ENCODE peak calls at places on chromosomes 13 and 19, in six cellular contexts. V is fibroblast of mammary gland, Q is lower leg skin, U is uterus, D is osteocyte, G is MCF 10A. T is an unnamed sample.

GRCh38 chr13:63092461-63092860 is 1676.8 kb upstream of the PCDH20 start:
- DNase-seq in V (no peak), Q (no peak), U (no peak), D (no peak), G (no peak), T (no peak)

GRCh38 chr19:47697863-47698609 is 15.2 kb upstream of the EHD2 start:
- DNase-seq in V (peak), Q (peak), U (peak), D (peak), G (peak), T (no peak)

GRCh38 chr13:96898212-96898611 is 96.1 kb downstream of the OXGR1 start:
- DNase-seq in V (peak), Q (no peak), U (no peak), D (no peak), G (peak), T (no peak)

GRCh38 chr19:6378036-6378435 is 2.3 kb upstream of the PSPN start:
- DNase-seq in V (no peak), Q (no peak), U (peak), D (no peak), G (no peak), T (no peak)

GRCh38 chr13:113917096-113917495 is 53.2 kb upstream of the GAS6 start:
- DNase-seq in V (no peak), Q (peak), U (no peak), D (peak), G (no peak), T (peak)

GRCh38 chr19:49492573-49493411 is 3.4 kb upstream of the RPS11 start:
- DNase-seq in V (peak), Q (no peak), U (no peak), D (no peak), G (peak), T (no peak)

GRCh38 chr19:57171551-57172081 is 4.3 kb upstream of the DUXA start:
- DNase-seq in V (peak), Q (peak), U (peak), D (no peak), G (peak), T (no peak)

GRCh38 chr13:97249093-97249787 is 27.1 kb downstream of the MBNL2 start:
- DNase-seq in V (peak), Q (no peak), U (no peak), D (no peak), G (no peak), T (no peak)

GRCh38 chr13:32984857-32985626 is 31.2 kb upstream of the KL start:
- DNase-seq in V (peak), Q (no peak), U (no peak), D (no peak), G (peak), T (no peak)

GRCh38 chr13:41544824-41545707 is 87.7 kb downstream of the RGCC start:
- DNase-seq in V (no peak), Q (no peak), U (no peak), D (no peak), G (peak), T (peak)

GRCh38 chr13:51688937-51689336 is 104.7 kb downstream of the WDFY2 start:
- DNase-seq in V (no peak), Q (no peak), U (no peak), D (no peak), G (no peak), T (no peak)

GRCh38 chr13:82847595-82847994 is 1034.7 kb downstream of the SLITRK1 start:
- DNase-seq in V (peak), Q (no peak), U (no peak), D (no peak), G (peak), T (no peak)

GRCh38 chr13:99977912-99978780 is 3.4 kb upstream of the ZIC2 start:
- DNase-seq in V (no peak), Q (no peak), U (no peak), D (no peak), G (no peak), T (no peak)

GRCh38 chr19:4528843-4529242 is 6.2 kb downstream of the PLIN5 start:
- DNase-seq in V (no peak), Q (no peak), U (no peak), D (no peak), G (no peak), T (no peak)

GRCh38 chr19:47896019-47896418 is 9.9 kb upstream of the SULT2A1 start:
- DNase-seq in V (no peak), Q (no peak), U (no peak), D (no peak), G (no peak), T (no peak)

GRCh38 chr13:95698047-95698749 is 21.3 kb downstream of the DNAJC3 start:
- DNase-seq in V (peak), Q (no peak), U (no peak), D (no peak), G (peak), T (no peak)

GRCh38 chr13:26651234-26651633 is 93.8 kb downstream of the WASF3 start:
- DNase-seq in V (no peak), Q (no peak), U (no peak), D (no peak), G (no peak), T (no peak)

GRCh38 chr13:26653310-26653709 is 95.8 kb downstream of the WASF3 start:
- DNase-seq in V (peak), Q (no peak), U (no peak), D (no peak), G (peak), T (no peak)

GRCh38 chr13:26656919-26657318 is 99.4 kb downstream of the WASF3 start:
- DNase-seq in V (peak), Q (no peak), U (no peak), D (no peak), G (peak), T (no peak)

GRCh38 chr13:26658491-26658890 is 101.0 kb downstream of the WASF3 start:
- DNase-seq in V (no peak), Q (no peak), U (no peak), D (no peak), G (no peak), T (no peak)

DNA sequence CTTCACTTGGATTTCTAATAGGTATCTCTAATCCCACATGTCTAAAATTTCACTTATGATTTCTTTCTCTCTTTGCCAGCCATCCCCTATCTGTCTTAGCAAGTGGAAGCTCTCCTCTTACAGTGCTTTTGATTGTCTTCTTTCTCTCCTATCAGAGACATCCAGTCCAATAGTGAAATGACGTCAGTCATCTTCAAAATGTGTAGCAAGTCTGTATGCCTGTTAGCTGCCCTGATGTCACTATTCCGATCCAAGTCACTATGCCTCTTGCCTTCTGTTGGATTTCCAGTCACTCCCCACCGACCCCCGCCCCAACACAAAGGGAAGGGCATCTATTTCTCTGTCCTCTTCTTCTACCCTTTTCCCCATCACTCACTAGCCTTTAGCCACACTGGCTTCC is 96.4 kb downstream of the WASF3 start:
- DNase-seq in V (no peak), Q (no peak), U (no peak), D (no peak), G (no peak), T (no peak)
- TF ChIP-seq CTCF in V (no peak), Q (no peak), U (no peak), D (no peak), G (no peak), T (no peak)

GRCh38 chr19:44605547-44605946 is 7.8 kb upstream of the IGSF23 start:
- DNase-seq in V (no peak), Q (no peak), U (no peak), D (no peak), G (no peak), T (no peak)
- TF ChIP-seq CTCF in V (no peak), Q (no peak), U (no peak), D (no peak), G (no peak), T (no peak)

DNA sequence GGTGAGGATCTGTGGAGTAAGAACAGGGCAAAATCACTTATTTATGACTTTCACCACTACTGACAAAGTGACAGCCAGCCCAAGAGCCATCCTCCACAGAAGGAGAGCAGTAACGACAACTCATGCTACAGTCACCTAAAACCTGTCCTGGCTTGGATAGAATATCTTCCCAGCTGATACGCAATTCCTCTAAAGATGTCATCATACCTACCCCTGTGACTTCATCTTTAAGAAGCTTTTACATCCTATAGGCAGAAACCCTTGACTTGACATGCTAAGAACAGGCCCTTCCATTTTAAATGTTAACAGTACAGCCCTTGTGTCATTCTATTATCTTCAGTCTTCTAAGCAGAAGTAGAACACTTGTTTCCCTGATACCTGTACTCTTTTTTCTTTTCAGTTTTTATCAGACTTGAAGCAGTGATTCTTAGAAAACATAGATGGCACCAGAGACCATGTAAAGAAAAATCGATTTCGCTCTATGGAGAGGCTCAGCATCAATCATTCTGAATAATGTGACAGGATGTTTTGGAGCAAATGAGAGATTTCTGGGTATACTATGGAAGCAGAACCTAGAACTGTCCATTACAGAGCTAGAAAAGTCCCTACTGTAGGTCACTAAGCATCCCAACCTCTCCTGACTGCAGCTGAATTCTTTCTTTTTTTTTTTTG is 20.1 kb downstream of the STOML3 start:
- DNase-seq in V (no peak), Q (no peak), U (no peak), D (no peak), G (no peak), T (no peak)
- TF ChIP-seq CTCF in V (no peak), Q (no peak), U (no peak), D (no peak), G (no peak), T (no peak)

DNA sequence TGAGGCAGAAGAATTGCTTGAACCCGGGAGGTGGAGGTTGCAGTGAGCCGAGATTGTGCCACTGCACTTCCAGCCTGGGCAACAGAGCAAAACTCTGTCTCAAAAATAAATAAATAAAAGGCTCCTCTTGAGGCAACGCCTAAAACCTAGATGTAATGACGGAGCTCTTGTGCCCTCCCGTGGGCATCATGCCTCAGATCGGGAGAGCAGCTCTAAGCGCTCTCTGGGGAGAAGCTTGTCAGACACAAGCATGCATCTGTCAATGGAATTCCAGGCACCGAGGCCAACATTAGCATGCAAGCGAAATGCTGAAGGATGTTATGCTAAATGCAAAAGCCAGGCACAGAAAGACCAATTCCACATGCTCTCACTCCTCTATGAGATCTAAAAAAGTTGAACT is 45.6 kb upstream of the MRI1 start:
- DNase-seq in V (peak), Q (no peak), U (no peak), D (no peak), G (peak), T (no peak)
- TF ChIP-seq CTCF in V (no peak), Q (no peak), U (no peak), D (peak), G (peak), T (no peak)

GRCh38 chr19:8321067-8321759 is at the start of the genes NDUFA7 and RPS28:
- DNase-seq in V (peak), Q (peak), U (peak), D (peak), G (peak), T (no peak)
- TF ChIP-seq CTCF in V (peak), Q (peak), U (peak), D (peak), G (no peak), T (peak)

DNA sequence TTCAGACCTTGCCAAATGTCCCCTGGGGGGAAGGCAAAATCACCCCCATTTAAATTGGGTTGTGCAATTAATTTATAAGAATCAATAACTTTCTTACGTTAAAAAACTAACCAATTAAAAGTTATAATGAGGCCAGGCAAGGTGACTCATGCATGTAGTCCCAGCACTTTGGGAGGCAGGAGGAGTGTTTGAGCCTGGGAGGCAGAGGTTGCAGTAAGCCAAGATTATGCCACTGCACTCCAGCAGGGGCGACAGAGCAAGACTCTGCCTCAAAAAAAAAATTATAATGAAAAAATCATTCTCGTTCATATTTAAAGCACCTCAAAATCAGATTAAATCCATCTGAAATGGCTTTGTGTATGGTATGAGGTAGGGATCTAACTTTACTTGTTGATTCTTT is 18.4 kb upstream of the SIGLEC14 start:
- DNase-seq in V (peak), Q (no peak), U (no peak), D (no peak), G (peak), T (no peak)
- TF ChIP-seq CTCF in V (peak), Q (no peak), U (no peak), D (no peak), G (peak), T (no peak)

GRCh38 chr13:104773775-104774174 is 1707.6 kb upstream of the SLC10A2 start:
- DNase-seq in V (peak), Q (no peak), U (no peak), D (no peak), G (peak), T (no peak)
- TF ChIP-seq CTCF in V (peak), Q (no peak), U (peak), D (peak), G (peak), T (no peak)